ENCODE peak calls at places on chromosomes 3 and 15, in five cellular contexts. N, I, P, F and Q are unnamed samples.

GRCh38 chr3:57809609-57809968 is 53.5 kb downstream of the SLMAP start:
- DNase-seq in N (no peak), I (no peak), P (no peak), F (no peak), Q (no peak)

GRCh38 chr3:105715372-105715771 is 153.4 kb downstream of the CBLB start:
- DNase-seq in N (peak; percentile 46), I (peak; percentile 98), P (no peak), F (peak; percentile 58), Q (no peak)

GRCh38 chr15:56767315-56767714 is 34.0 kb upstream of the ZNF280D start:
- DNase-seq in N (no peak), I (peak; percentile 69), P (no peak), F (no peak), Q (no peak)

GRCh38 chr15:25903024-25903581 is 40.0 kb upstream of the ATP10A start:
- DNase-seq in N (no peak), I (peak; percentile 56), P (peak; percentile 55), F (no peak), Q (no peak)

GRCh38 chr3:52022323-52023100 is 26.8 kb upstream of the RPL29 start:
- DNase-seq in N (no peak), I (no peak), P (no peak), F (no peak), Q (no peak)

GRCh38 chr3:43632269-43632733 is 10.5 kb upstream of the ANO10 start:
- DNase-seq in N (no peak), I (peak; percentile 93), P (no peak), F (peak; percentile 58), Q (no peak)

GRCh38 chr3:116148881-116149530 is 296.3 kb downstream of the LSAMP start:
- DNase-seq in N (no peak), I (peak; percentile 37), P (no peak), F (no peak), Q (no peak)

GRCh38 chr3:42696356-42697301 is 6.0 kb downstream of the HHATL start:
- DNase-seq in N (no peak), I (no peak), P (no peak), F (no peak), Q (no peak)

GRCh38 chr15:53834214-53834613 is 74.8 kb upstream of the WDR72 start:
- DNase-seq in N (no peak), I (no peak), P (no peak), F (no peak), Q (no peak)

GRCh38 chr3:9301091-9301490 is 51.6 kb upstream of the SRGAP3 start:
- DNase-seq in N (no peak), I (peak; percentile 28), P (no peak), F (no peak), Q (no peak)

GRCh38 chr3:24829632-24830229 is 335.1 kb upstream of the THRB start:
- DNase-seq in N (no peak), I (no peak), P (peak; percentile 35), F (no peak), Q (peak; percentile 24)

GRCh38 chr3:55858302-55858701 is 371.2 kb upstream of the WNT5A start:
- DNase-seq in N (no peak), I (no peak), P (no peak), F (no peak), Q (no peak)

GRCh38 chr3:168877899-168878298 is 782.2 kb upstream of the GOLIM4 start:
- DNase-seq in N (no peak), I (no peak), P (no peak), F (no peak), Q (no peak)

GRCh38 chr3:4772171-4772804 is 206.9 kb upstream of the BHLHE40 start:
- DNase-seq in N (peak; percentile 84), I (peak; percentile 65), P (peak; percentile 51), F (peak; percentile 20), Q (no peak)

GRCh38 chr3:132637590-132637989 is 22.0 kb downstream of the ACAD11 start:
- DNase-seq in N (no peak), I (peak; percentile 69), P (no peak), F (no peak), Q (no peak)

GRCh38 chr3:13308406-13308805 is 111.7 kb downstream of the NUP210 start:
- DNase-seq in N (no peak), I (peak; percentile 36), P (no peak), F (no peak), Q (peak; percentile 27)

GRCh38 chr15:78930577-78931388 is 14.1 kb downstream of the CTSH start:
- DNase-seq in N (peak; percentile 88), I (peak; percentile 86), P (no peak), F (peak; percentile 49), Q (no peak)

GRCh38 chr3:177337548-177338331 is 140.5 kb upstream of the TBL1XR1 start:
- DNase-seq in N (no peak), I (peak; percentile 95), P (no peak), F (no peak), Q (no peak)

GRCh38 chr15:62809106-62809967 is 233.2 kb upstream of the TPM1 start:
- DNase-seq in N (peak; percentile 31), I (peak; percentile 65), P (no peak), F (peak; percentile 46), Q (no peak)

GRCh38 chr15:98795980-98796379 is 147.6 kb downstream of the IGF1R start:
- DNase-seq in N (no peak), I (no peak), P (no peak), F (no peak), Q (no peak)

GRCh38 chr15:40334541-40334940 is 6.2 kb downstream of the CCDC9B start:
- DNase-seq in N (no peak), I (no peak), P (no peak), F (no peak), Q (no peak)

GRCh38 chr3:160879859-160880258 is 123.8 kb downstream of the PPM1L start:
- DNase-seq in N (no peak), I (no peak), P (no peak), F (no peak), Q (no peak)

GRCh38 chr3:46690798-46691197 is 2.7 kb downstream of the ALS2CL start:
- DNase-seq in N (no peak), I (no peak), P (peak; percentile 71), F (no peak), Q (no peak)

GRCh38 chr15:65476942-65477341 is 40.5 kb downstream of the DPP8 start:
- DNase-seq in N (peak; percentile 70), I (peak; percentile 82), P (no peak), F (peak; percentile 49), Q (no peak)

GRCh38 chr3:109411547-109411946 is 74.2 kb upstream of the DPPA4 start:
- DNase-seq in N (no peak), I (no peak), P (no peak), F (no peak), Q (no peak)

GRCh38 chr15:68542771-68543544 is 35.8 kb upstream of the CORO2B start:
- DNase-seq in N (peak; percentile 56), I (peak; percentile 91), P (peak; percentile 51), F (peak; percentile 80), Q (no peak)

GRCh38 chr3:50605901-50606326 is 5.7 kb downstream of the CISH start:
- DNase-seq in N (no peak), I (no peak), P (no peak), F (no peak), Q (no peak)

GRCh38 chr3:48784426-48785120 is 63.1 kb downstream of the PRKAR2A start:
- DNase-seq in N (peak; percentile 32), I (peak; percentile 56), P (no peak), F (peak; percentile 59), Q (no peak)

GRCh38 chr3:67472674-67473201 is 181.7 kb downstream of the SUCLG2 start:
- DNase-seq in N (no peak), I (no peak), P (no peak), F (no peak), Q (no peak)

DNA sequence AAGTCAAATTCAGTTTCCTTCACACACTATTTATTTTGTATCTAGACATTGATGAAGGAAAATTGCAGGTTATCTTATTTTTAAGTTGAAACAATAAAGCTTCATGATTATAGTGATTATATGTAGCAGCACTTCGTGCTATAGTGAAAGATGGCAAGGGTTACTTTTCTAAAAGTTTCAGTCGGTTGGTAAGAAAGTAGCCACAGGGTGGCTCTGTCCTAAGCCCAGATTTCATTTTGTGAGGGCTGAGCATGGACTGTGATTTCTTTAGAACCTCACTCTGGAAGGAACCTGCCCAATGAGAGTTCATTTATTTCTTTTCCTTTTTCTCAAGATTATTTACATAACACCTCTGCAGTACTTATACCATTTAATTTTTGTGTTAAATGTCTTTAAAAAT is 66.5 kb downstream of the NME9 start:
- DNase-seq in N (no peak), I (no peak), P (no peak), F (no peak), Q (no peak)
- TF ChIP-seq CTCF in N (peak; percentile 6), I (no peak), P (no peak), F (no peak), Q (no peak)

GRCh38 chr3:191417457-191417729 is 43.6 kb upstream of the PYDC2 start:
- DNase-seq in N (no peak), I (no peak), P (no peak), F (no peak), Q (no peak)

GRCh38 chr3:191412764-191413163 is 48.2 kb upstream of the PYDC2 start:
- DNase-seq in N (peak; percentile 84), I (peak; percentile 96), P (no peak), F (peak; percentile 86), Q (no peak)

GRCh38 chr3:191414286-191414685 is 46.7 kb upstream of the PYDC2 start:
- DNase-seq in N (no peak), I (no peak), P (no peak), F (no peak), Q (no peak)

GRCh38 chr3:191415566-191415965 is 45.4 kb upstream of the PYDC2 start:
- DNase-seq in N (no peak), I (no peak), P (no peak), F (no peak), Q (no peak)

GRCh38 chr3:191414732-191415131 is 46.2 kb upstream of the PYDC2 start:
- DNase-seq in N (no peak), I (no peak), P (no peak), F (no peak), Q (no peak)
- TF ChIP-seq CTCF in N (no peak), I (no peak), P (no peak), F (no peak), Q (no peak)

GRCh38 chr15:45136378-45136764 is 6.6 kb downstream of the DUOX1 start:
- DNase-seq in N (no peak), I (no peak), P (no peak), F (no peak), Q (no peak)
- TF ChIP-seq CTCF in N (peak; percentile 15), I (peak; percentile 11), P (no peak), F (peak; percentile 34), Q (peak; percentile 19)

DNA sequence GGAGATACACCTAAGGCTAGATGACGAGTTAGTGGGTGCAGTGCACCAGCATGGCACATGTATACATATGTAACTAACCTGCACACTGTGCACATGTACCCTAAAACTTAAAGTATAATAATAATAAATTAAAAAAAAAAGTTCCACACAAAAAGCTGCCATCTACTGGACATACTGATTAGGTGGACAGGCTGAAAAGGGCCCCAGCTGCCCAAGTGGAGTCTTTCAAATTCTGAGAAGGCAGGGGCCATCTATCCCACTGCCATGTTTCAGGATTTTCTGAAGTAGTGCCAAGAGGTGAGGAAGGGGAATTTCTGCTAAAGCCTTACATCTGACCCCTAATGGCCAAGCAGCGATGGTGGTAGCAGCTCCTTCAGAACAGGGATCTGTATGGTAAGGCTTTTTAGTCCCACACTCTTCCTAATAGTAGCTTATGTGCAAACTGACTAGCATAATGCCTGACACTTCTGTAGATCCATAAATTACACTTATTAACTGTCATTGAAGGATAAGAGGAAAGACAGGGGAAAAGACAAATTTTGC is 7.7 kb downstream of the FSTL1 start:
- DNase-seq in N (no peak), I (peak; percentile 25), P (no peak), F (no peak), Q (no peak)
- TF ChIP-seq CTCF in N (peak; percentile 48), I (peak; percentile 31), P (no peak), F (peak; percentile 53), Q (peak; percentile 36)